ENCODE peak calls at places on chromosomes 7 and 10, in eight cellular contexts. K, G, P, X, Z, H, M and E are unnamed samples.

GRCh38 chr7:128060018-128060417 is 28.8 kb upstream of the LRRC4 start:
- DNase-seq in K (no peak), G (no peak), P (no peak), X (no peak), Z (no peak), H (no peak), M (no peak), E (no peak)

GRCh38 chr10:6384031-6384430 is 181.3 kb downstream of the PFKFB3 start:
- DNase-seq in K (no peak), G (no peak), P (no peak), X (no peak), Z (no peak), H (no peak), M (no peak), E (no peak)

GRCh38 chr10:94279835-94280709 is 82.7 kb downstream of the NOC3L start:
- DNase-seq in K (peak), G (peak), P (no peak), X (peak), Z (peak), H (peak), M (peak), E (peak)

GRCh38 chr10:3231951-3232730 is 59.6 kb upstream of the PITRM1 start:
- DNase-seq in K (no peak), G (peak), P (no peak), X (no peak), Z (no peak), H (no peak), M (no peak), E (no peak)

GRCh38 chr7:2242541-2243482 is 786 bp downstream of the NUDT1 start:
- DNase-seq in K (peak), G (peak), P (no peak), X (peak), Z (no peak), H (no peak), M (peak), E (no peak)

GRCh38 chr10:78757542-78757941 is 311.2 kb upstream of the ZMIZ1 start:
- DNase-seq in K (no peak), G (peak), P (no peak), X (no peak), Z (no peak), H (peak), M (no peak), E (no peak)

GRCh38 chr10:58275908-58276307 is 6.9 kb downstream of the CISD1 start:
- DNase-seq in K (no peak), G (peak), P (no peak), X (no peak), Z (no peak), H (no peak), M (peak), E (no peak)

GRCh38 chr10:82254237-82254636 is 379.2 kb downstream of the NRG3 start:
- DNase-seq in K (no peak), G (no peak), P (no peak), X (no peak), Z (no peak), H (no peak), M (no peak), E (no peak)

GRCh38 chr10:62584726-62585125 is 210.6 kb downstream of the ZNF365 start:
- DNase-seq in K (no peak), G (peak), P (no peak), X (no peak), Z (no peak), H (no peak), M (no peak), E (no peak)

GRCh38 chr10:129935102-129935860 is 28.8 kb downstream of the EBF3 start:
- DNase-seq in K (no peak), G (no peak), P (no peak), X (no peak), Z (no peak), H (peak), M (no peak), E (no peak)

DNA sequence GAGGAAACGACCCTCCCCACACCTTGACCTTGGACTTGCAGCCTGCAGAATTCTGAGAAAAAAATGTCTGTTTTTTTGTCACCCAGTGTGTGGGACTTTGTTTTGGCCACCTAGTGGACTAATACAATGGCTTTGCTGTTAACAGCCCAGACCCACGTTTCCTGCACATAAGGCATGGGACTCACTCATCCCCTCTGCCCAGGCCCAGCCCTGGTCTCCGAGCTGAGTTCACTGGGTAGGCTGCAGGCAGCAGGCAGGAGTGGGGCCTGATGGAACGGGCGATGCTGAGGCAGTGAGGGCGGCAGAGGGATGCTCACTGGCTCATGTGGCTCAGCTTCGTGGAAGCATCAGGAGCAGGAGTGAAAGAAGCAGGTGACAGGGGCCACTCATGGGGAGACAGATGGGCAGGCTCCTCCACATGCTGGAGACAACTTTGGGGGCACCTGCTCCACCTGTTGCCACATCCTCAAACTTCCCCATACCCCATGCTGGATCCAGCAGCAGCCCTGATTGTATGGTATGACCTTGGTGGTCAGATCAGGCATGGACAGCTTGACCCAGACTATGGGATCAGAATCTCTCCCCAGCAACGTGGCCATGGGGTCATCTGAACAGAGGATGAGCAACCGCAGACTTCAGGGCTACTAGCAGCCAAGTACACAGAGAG is 65.8 kb upstream of the ANTXRL start:
- DNase-seq in K (no peak), G (no peak), P (no peak), X (no peak), Z (no peak), H (no peak), M (no peak), E (no peak)
- TF ChIP-seq CTCF in K (peak), G (no peak), P (no peak), X (peak), Z (no peak), H (peak), M (no peak), E (peak)

GRCh38 chr7:50704844-50705243 is 77.9 kb downstream of the GRB10 start:
- DNase-seq in K (no peak), G (no peak), P (no peak), X (no peak), Z (no peak), H (no peak), M (peak), E (no peak)

GRCh38 chr7:50709151-50709550 is 73.5 kb downstream of the GRB10 start:
- DNase-seq in K (no peak), G (no peak), P (no peak), X (no peak), Z (no peak), H (no peak), M (no peak), E (no peak)

GRCh38 chr7:50710441-50711154 is 72.1 kb downstream of the GRB10 start:
- DNase-seq in K (no peak), G (no peak), P (no peak), X (no peak), Z (no peak), H (no peak), M (no peak), E (no peak)

GRCh38 chr7:50706469-50706937 is 76.2 kb downstream of the GRB10 start:
- DNase-seq in K (no peak), G (no peak), P (no peak), X (no peak), Z (no peak), H (no peak), M (no peak), E (no peak)

DNA sequence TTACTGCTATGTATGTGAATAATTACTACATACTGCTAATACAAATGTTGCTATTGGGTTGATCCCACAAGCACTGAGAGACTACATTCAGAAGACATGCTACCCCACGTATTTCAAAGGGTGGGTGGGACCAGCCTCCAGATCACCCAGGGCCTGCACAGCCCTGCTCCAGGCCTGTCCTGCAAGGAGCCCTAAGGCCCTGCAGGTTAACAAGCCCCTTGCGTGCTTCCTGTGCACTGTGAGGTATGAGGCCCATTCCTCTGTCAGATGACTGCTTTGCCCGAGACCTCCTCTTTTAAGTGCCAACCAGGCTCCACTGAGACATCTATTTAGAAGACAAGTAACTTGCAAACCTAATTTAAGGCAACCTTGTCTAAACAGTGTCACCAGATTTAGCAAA is 75.1 kb downstream of the GRB10 start:
- DNase-seq in K (no peak), G (no peak), P (no peak), X (no peak), Z (no peak), H (no peak), M (no peak), E (no peak)
- TF ChIP-seq CTCF in K (no peak), G (no peak), P (no peak), X (no peak), Z (no peak), H (no peak), M (no peak), E (no peak)

DNA sequence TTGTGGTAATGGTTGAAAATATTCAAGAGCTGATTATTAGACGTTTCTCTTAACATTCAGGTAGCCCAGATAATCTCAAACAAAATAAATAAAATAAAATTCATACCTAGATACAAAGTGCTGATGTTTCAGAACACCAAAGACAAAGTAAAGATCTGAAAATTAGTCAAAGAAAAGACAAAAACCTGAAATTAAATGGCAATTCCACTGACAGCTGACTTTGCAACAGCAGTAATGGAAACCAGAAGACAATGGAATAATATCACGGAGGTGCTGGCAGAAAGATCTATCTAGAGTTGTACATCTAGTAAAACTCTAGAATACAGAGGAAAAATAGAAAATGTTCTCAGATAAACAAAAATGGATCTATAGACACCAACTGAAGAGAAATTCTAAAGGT is 58.0 kb upstream of the IKZF1 start:
- DNase-seq in K (peak), G (no peak), P (no peak), X (no peak), Z (no peak), H (no peak), M (no peak), E (no peak)
- TF ChIP-seq CTCF in K (no peak), G (no peak), P (no peak), X (no peak), Z (no peak), H (no peak), M (no peak), E (no peak)

GRCh38 chr10:96046546-96046945 is 3.2 kb downstream of the CCNJ start:
- DNase-seq in K (no peak), G (no peak), P (no peak), X (no peak), Z (no peak), H (no peak), M (no peak), E (no peak)

GRCh38 chr10:96044686-96045085 is 1.3 kb downstream of the CCNJ start:
- DNase-seq in K (no peak), G (peak), P (no peak), X (no peak), Z (no peak), H (no peak), M (peak), E (no peak)

GRCh38 chr10:96043895-96044580 is 655 bp downstream of the CCNJ start:
- DNase-seq in K (peak), G (peak), P (peak), X (peak), Z (peak), H (peak), M (peak), E (peak)

GRCh38 chr10:96049340-96049739 is 6.0 kb downstream of the CCNJ start:
- DNase-seq in K (no peak), G (no peak), P (no peak), X (no peak), Z (no peak), H (no peak), M (no peak), E (no peak)

DNA sequence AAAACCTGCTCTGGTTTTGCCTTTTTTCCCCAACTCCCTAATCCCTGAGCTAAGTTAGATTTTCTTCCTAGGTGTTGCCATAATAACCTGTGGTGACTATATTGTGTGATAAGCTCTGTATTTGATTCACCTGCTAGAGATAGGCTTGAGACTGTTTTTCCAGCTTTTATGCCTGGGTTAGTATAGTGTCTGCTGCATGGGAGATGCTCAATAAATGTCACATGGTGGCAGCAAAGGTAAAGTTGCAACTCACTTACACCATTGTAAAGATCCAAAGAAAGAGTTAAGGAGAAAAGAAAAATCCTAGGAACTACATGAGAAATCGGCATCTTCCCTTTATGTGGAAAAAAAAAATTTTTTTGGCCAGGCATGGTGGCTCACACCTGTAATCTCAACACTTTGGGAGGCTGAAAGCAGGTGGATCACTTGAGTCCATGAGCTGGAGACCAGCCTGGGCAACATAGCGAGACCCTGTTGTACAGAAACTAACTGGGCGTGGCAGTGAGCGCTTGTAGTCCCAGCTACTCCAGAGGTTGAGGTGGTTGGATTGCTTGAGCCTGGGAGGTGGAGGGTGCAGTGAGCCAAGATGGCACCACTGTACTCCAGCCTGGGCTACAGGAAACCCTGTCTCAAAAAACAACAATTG is 3.7 kb downstream of the CCNJ start:
- DNase-seq in K (peak), G (no peak), P (no peak), X (no peak), Z (no peak), H (no peak), M (no peak), E (no peak)
- TF ChIP-seq CTCF in K (peak), G (no peak), P (no peak), X (no peak), Z (no peak), H (no peak), M (peak), E (no peak)

GRCh38 chr7:116464375-116464774 is 35.2 kb upstream of the CAV2 start:
- DNase-seq in K (no peak), G (peak), P (no peak), X (no peak), Z (no peak), H (no peak), M (no peak), E (no peak)

GRCh38 chr7:116463956-116464355 is 35.6 kb upstream of the CAV2 start:
- DNase-seq in K (no peak), G (no peak), P (no peak), X (no peak), Z (no peak), H (no peak), M (no peak), E (no peak)

GRCh38 chr7:116465125-116465524 is 34.4 kb upstream of the CAV2 start:
- DNase-seq in K (no peak), G (no peak), P (no peak), X (no peak), Z (no peak), H (no peak), M (no peak), E (no peak)

DNA sequence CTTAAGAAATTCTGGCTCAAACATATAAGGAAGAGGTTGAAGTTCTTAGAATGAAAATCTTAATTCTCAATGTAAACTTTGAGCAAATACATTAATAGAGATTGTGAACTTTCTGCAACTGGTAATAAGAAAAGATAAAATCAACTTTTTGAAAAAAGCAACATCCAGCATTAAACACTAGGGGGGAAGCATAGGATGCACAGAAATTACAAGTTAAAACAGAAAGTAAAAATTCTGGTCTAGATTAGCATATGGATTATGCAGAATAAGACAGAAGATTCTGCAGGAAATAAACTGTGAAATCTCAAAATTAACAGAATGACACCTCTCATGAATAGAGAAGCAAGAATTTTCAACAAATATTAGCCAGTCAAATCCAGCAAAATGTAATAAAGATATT is 38.0 kb upstream of the CAV2 start:
- DNase-seq in K (no peak), G (no peak), P (no peak), X (no peak), Z (no peak), H (no peak), M (no peak), E (no peak)
- TF ChIP-seq CTCF in K (no peak), G (peak), P (no peak), X (peak), Z (no peak), H (no peak), M (no peak), E (peak)

DNA sequence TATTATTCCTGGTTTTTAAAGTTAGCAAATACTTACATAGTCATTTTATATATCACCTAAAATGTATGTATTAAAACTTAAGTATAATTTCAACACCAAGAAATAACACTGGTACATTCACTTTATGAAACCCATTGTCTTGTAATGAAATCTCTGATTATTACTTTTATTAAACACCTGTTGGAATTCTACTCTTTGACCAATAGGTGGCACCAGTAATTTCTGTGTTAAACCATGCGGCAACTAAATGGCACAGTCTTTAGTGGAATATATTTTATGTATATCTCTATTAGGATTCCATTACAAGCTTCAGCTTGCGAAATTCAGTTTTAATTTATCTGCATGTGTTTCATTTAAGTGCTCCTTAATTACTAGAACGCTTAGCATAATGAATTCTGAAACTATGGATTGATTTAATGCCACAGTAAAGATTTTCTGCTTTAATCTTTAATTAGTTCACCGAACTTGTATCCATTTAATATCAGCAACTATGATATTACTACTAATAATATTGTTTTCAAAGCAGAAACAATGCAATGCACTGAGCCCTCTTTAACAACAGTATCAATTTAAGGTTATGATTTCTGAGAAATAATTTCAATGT is 181.3 kb downstream of the MAGI2 start:
- DNase-seq in K (peak), G (peak), P (no peak), X (no peak), Z (no peak), H (no peak), M (peak), E (no peak)
- TF ChIP-seq CTCF in K (peak), G (peak), P (peak), X (peak), Z (peak), H (peak), M (peak), E (peak)

GRCh38 chr10:114043532-114044250 is at the start of gene ADRB1:
- DNase-seq in K (peak), G (peak), P (no peak), X (peak), Z (peak), H (peak), M (peak), E (peak)
- TF ChIP-seq CTCF in K (no peak), G (no peak), P (no peak), X (no peak), Z (no peak), H (no peak), M (no peak), E (no peak)